ENCODE peak calls at places on chromosomes 11 and 22, in nine cellular contexts. One of them, this sample, is unnamed.

GRCh38 chr11:131471976-131472375 is 101.6 kb downstream of the NTM start:
- DNase-seq in kidney epithelial cell: no peak
- DNase-seq in T-helper 2 cell: no peak
- DNase-seq in iris pigment epithelial cell: no peak
- DNase-seq in A172: no peak
- DNase-seq in stimulated activated CD8-positive, alpha-beta memory T cell treated with anti-CD3 and anti-CD28 coated beads, Interleukin-15, amount 100 ng/mL, for 1 hour: no peak
- DNase-seq in sciatic nerve: no peak
- DNase-seq in hypothalamus: no peak
- DNase-seq in MM.1S: no peak
- DNase-seq in this sample: no peak

GRCh38 chr11:106280041-106280440 is 202.6 kb downstream of the AASDHPPT start:
- DNase-seq in kidney epithelial cell: no peak
- DNase-seq in T-helper 2 cell: no peak
- DNase-seq in iris pigment epithelial cell: no peak
- DNase-seq in A172: no peak
- DNase-seq in stimulated activated CD8-positive, alpha-beta memory T cell treated with anti-CD3 and anti-CD28 coated beads, Interleukin-15, amount 100 ng/mL, for 1 hour: no peak
- DNase-seq in sciatic nerve: no peak
- DNase-seq in hypothalamus: no peak
- DNase-seq in MM.1S: no peak
- DNase-seq in this sample: no peak

GRCh38 chr22:38083931-38084631 is at the start of gene SLC16A8:
- DNase-seq in kidney epithelial cell: no peak
- DNase-seq in T-helper 2 cell: no peak
- DNase-seq in iris pigment epithelial cell: no peak
- DNase-seq in A172: no peak
- DNase-seq in stimulated activated CD8-positive, alpha-beta memory T cell treated with anti-CD3 and anti-CD28 coated beads, Interleukin-15, amount 100 ng/mL, for 1 hour: no peak
- DNase-seq in sciatic nerve: no peak
- DNase-seq in hypothalamus: no peak
- DNase-seq in MM.1S: no peak
- DNase-seq in this sample: no peak

GRCh38 chr11:94653561-94653960 is 86.4 kb downstream of the PIWIL4 start:
- DNase-seq in kidney epithelial cell: no peak
- DNase-seq in T-helper 2 cell: no peak
- DNase-seq in iris pigment epithelial cell: no peak
- DNase-seq in A172: no peak
- DNase-seq in stimulated activated CD8-positive, alpha-beta memory T cell treated with anti-CD3 and anti-CD28 coated beads, Interleukin-15, amount 100 ng/mL, for 1 hour: no peak
- DNase-seq in sciatic nerve: no peak
- DNase-seq in hypothalamus: no peak
- DNase-seq in MM.1S: no peak
- DNase-seq in this sample: no peak

GRCh38 chr22:35399678-35400334 is at the start of gene MCM5:
- DNase-seq in kidney epithelial cell: peak; percentile 90
- DNase-seq in T-helper 2 cell: peak; percentile 94
- DNase-seq in iris pigment epithelial cell: peak; percentile 98
- DNase-seq in A172: peak; percentile 88
- DNase-seq in stimulated activated CD8-positive, alpha-beta memory T cell treated with anti-CD3 and anti-CD28 coated beads, Interleukin-15, amount 100 ng/mL, for 1 hour: peak; percentile 95
- DNase-seq in sciatic nerve: peak; percentile 98
- DNase-seq in hypothalamus: peak; percentile 96
- DNase-seq in MM.1S: peak; percentile 99
- DNase-seq in this sample: peak; percentile 99

GRCh38 chr11:122104381-122104780 is 11.6 kb downstream of the BLID start:
- DNase-seq in kidney epithelial cell: no peak
- DNase-seq in T-helper 2 cell: no peak
- DNase-seq in iris pigment epithelial cell: no peak
- DNase-seq in A172: peak; percentile 66
- DNase-seq in stimulated activated CD8-positive, alpha-beta memory T cell treated with anti-CD3 and anti-CD28 coated beads, Interleukin-15, amount 100 ng/mL, for 1 hour: no peak
- DNase-seq in sciatic nerve: no peak
- DNase-seq in hypothalamus: no peak
- DNase-seq in MM.1S: no peak
- DNase-seq in this sample: no peak

GRCh38 chr11:110897035-110897434 is 184.8 kb upstream of the ARHGAP20 start:
- DNase-seq in kidney epithelial cell: no peak
- DNase-seq in T-helper 2 cell: no peak
- DNase-seq in iris pigment epithelial cell: peak; percentile 94
- DNase-seq in A172: no peak
- DNase-seq in stimulated activated CD8-positive, alpha-beta memory T cell treated with anti-CD3 and anti-CD28 coated beads, Interleukin-15, amount 100 ng/mL, for 1 hour: no peak
- DNase-seq in sciatic nerve: no peak
- DNase-seq in hypothalamus: no peak
- DNase-seq in MM.1S: no peak
- DNase-seq in this sample: no peak

GRCh38 chr11:34890089-34890488 is 26.1 kb downstream of the APIP start:
- DNase-seq in kidney epithelial cell: no peak
- DNase-seq in T-helper 2 cell: no peak
- DNase-seq in iris pigment epithelial cell: no peak
- DNase-seq in A172: peak; percentile 11
- DNase-seq in stimulated activated CD8-positive, alpha-beta memory T cell treated with anti-CD3 and anti-CD28 coated beads, Interleukin-15, amount 100 ng/mL, for 1 hour: no peak
- DNase-seq in sciatic nerve: no peak
- DNase-seq in hypothalamus: no peak
- DNase-seq in MM.1S: no peak
- DNase-seq in this sample: no peak